ENCODE peak calls at places on chromosome 14, in five cellular contexts. S, O, P, L and T are unnamed samples.
A peak's percentile ranks its signal among the peaks of the same experiment; 100 is the strongest.

GRCh38 chr14:99945732-99946651 is 119.2 kb upstream of the EVL start:
- DNase-seq in S (no peak), O (no peak), P (no peak), L (no peak), T (peak; percentile 51)

GRCh38 chr14:50091240-50091914 is 25.0 kb downstream of the VCPKMT start:
- DNase-seq in S (no peak), O (no peak), P (no peak), L (no peak), T (no peak)

GRCh38 chr14:101235042-101235871 is 326.0 kb upstream of the DIO3 start:
- DNase-seq in S (peak; percentile 47), O (peak; percentile 65), P (peak; percentile 71), L (peak; percentile 89), T (no peak)

GRCh38 chr14:101355284-101355683 is 206.0 kb upstream of the DIO3 start:
- DNase-seq in S (no peak), O (no peak), P (no peak), L (no peak), T (no peak)

GRCh38 chr14:96920023-96920422 is 122.8 kb downstream of the VRK1 start:
- DNase-seq in S (no peak), O (no peak), P (no peak), L (no peak), T (no peak)

GRCh38 chr14:67583711-67584644 is 16.1 kb downstream of the PIGH start:
- DNase-seq in S (peak; percentile 58), O (peak; percentile 48), P (peak; percentile 57), L (no peak), T (no peak)

GRCh38 chr14:71636076-71636475 is 296.2 kb upstream of the RGS6 start:
- DNase-seq in S (no peak), O (no peak), P (no peak), L (no peak), T (no peak)

GRCh38 chr14:89869606-89870005 is 84.9 kb downstream of the EFCAB11 start:
- DNase-seq in S (no peak), O (no peak), P (no peak), L (peak; percentile 10), T (no peak)

GRCh38 chr14:90383731-90384542 is 12.9 kb upstream of the CALM1 start:
- DNase-seq in S (peak; percentile 13), O (peak; percentile 15), P (peak; percentile 25), L (peak; percentile 69), T (peak; percentile 35)

GRCh38 chr14:76933515-76933914 is 95.0 kb downstream of the IRF2BPL start:
- DNase-seq in S (no peak), O (no peak), P (no peak), L (no peak), T (no peak)

GRCh38 chr14:63290741-63291286 is 27.9 kb downstream of the GPHB5 start:
- DNase-seq in S (no peak), O (no peak), P (no peak), L (no peak), T (no peak)

GRCh38 chr14:24426912-24427536 is 2.4 kb downstream of the CBLN3 start:
- DNase-seq in S (peak; percentile 81), O (no peak), P (no peak), L (no peak), T (no peak)

GRCh38 chr14:71448431-71449315 is 483.6 kb upstream of the RGS6 start:
- DNase-seq in S (no peak), O (no peak), P (no peak), L (no peak), T (no peak)

GRCh38 chr14:53808042-53808441 is 148.6 kb downstream of the BMP4 start:
- DNase-seq in S (no peak), O (no peak), P (no peak), L (no peak), T (no peak)

GRCh38 chr14:86057018-86057667 is 527.2 kb downstream of the FLRT2 start:
- DNase-seq in S (peak; percentile 6), O (no peak), P (peak; percentile 7), L (no peak), T (no peak)

GRCh38 chr14:21703357-21704339 is 30.0 kb upstream of the OR4E1 start:
- DNase-seq in S (no peak), O (no peak), P (no peak), L (no peak), T (no peak)

GRCh38 chr14:100719976-100720520 is 6.6 kb upstream of the DLK1 start:
- DNase-seq in S (no peak), O (no peak), P (no peak), L (no peak), T (no peak)

GRCh38 chr14:86779416-86779815 is 1213.6 kb downstream of the GALC start:
- DNase-seq in S (no peak), O (no peak), P (no peak), L (no peak), T (no peak)

GRCh38 chr14:38868415-38869290 is 234.4 kb downstream of the SEC23A start:
- DNase-seq in S (peak; percentile 71), O (no peak), P (no peak), L (no peak), T (no peak)

GRCh38 chr14:50624447-50624846 is 43.7 kb downstream of the SAV1 start:
- DNase-seq in S (no peak), O (no peak), P (no peak), L (no peak), T (no peak)

GRCh38 chr14:86723254-86723624 is 1193.3 kb downstream of the FLRT2 start:
- DNase-seq in S (peak; percentile 60), O (no peak), P (no peak), L (no peak), T (no peak)

GRCh38 chr14:102943454-102943853 is 21.0 kb downstream of the AMN start:
- DNase-seq in S (no peak), O (no peak), P (no peak), L (no peak), T (no peak)

GRCh38 chr14:102940729-102941362 is 18.4 kb downstream of the AMN start:
- DNase-seq in S (no peak), O (no peak), P (no peak), L (no peak), T (no peak)

GRCh38 chr14:102939820-102940561 is 17.5 kb downstream of the AMN start:
- DNase-seq in S (no peak), O (no peak), P (no peak), L (no peak), T (no peak)

GRCh38 chr14:102942069-102942468 is 19.6 kb downstream of the AMN start:
- DNase-seq in S (no peak), O (no peak), P (no peak), L (no peak), T (no peak)

DNA sequence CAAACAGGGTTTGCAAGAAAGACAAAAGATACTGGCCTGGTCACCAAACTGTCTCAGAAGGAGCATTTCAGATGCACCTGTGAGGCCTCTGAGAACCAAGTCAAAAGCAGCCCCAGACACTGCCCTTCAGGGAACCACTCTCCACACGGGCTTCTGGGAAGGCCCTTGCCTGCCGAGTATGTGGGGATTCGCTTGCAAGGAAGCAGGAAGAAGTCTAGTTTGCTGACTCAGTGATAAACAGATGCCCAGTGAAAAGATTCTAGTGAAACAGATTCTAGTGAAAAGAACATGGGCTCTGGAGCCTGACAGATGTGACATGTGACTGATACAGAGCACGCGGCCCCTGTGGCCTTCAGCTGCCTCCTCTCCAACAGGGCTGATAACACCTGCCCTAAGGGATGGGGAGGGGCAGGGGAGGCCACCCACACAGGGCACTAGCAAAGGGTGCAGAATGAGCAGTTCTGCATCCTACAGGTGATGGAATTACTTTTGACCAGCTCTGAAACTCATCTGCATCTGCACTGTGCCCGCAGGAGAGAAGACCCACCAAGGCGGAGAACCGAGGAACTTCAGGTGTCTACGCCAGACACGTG is 19.1 kb downstream of the AMN start:
- DNase-seq in S (no peak), O (no peak), P (no peak), L (no peak), T (no peak)
- TF ChIP-seq TAF1 in S (no peak), O (no peak), P (no peak), L (no peak), T (no peak)

DNA sequence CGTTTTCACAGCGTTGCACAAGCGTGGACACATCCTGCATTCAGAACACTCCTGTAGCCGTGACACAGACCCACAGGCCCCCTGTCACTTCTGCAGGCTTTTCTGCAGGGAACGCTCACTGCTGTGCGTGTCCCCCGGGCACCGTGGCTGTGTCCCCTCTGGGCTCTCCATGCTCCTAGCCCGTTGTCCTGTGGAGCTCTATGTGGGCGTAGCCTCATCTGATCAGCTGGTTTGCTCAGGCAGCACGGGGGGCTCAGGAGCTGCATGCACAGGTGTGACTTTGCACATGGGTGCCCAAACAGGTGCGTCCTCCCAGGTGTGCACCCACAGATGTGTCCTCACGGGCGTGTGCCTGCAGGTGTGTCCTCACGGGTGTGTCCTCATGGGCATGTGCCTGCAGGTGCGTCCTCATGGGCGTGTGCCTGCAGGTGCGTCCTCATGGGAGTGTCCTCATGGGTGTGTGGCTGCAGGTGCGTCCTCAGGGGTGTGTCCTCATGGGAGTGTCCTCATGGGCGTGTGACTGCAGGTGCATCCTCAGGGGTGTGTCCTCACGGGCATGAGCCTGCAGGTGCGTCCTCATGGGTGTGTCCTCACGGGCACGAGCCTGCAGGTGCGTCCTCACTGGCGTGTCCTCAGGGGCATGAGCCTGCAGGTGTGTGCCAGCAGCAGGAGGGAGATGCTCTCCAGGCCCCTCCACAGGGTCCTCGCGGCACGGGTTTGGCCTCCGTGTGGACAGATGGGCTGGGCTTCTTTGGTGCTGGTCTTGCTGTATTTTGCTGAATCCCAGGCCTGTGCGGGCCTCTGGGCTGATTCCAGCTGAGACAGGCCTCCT is 17.5 kb downstream of the MTA1 start:
- DNase-seq in S (no peak), O (no peak), P (no peak), L (no peak), T (no peak)
- TF ChIP-seq POLR2A in S (no peak), O (no peak), P (no peak), L (no peak), T (no peak)

GRCh38 chr14:88628033-88628432 is 65.2 kb downstream of the ZC3H14 start:
- DNase-seq in S (no peak), O (no peak), P (no peak), L (no peak), T (no peak)

GRCh38 chr14:88632512-88632911 is 69.7 kb downstream of the ZC3H14 start:
- DNase-seq in S (peak; percentile 4), O (no peak), P (no peak), L (no peak), T (no peak)

GRCh38 chr14:88628452-88628851 is 65.6 kb downstream of the ZC3H14 start:
- DNase-seq in S (no peak), O (no peak), P (no peak), L (no peak), T (no peak)

GRCh38 chr14:88631091-88631490 is 68.3 kb downstream of the ZC3H14 start:
- DNase-seq in S (no peak), O (no peak), P (no peak), L (no peak), T (no peak)

GRCh38 chr14:88630565-88630964 is 67.7 kb downstream of the ZC3H14 start:
- DNase-seq in S (no peak), O (no peak), P (no peak), L (no peak), T (no peak)
- TF ChIP-seq TAF1 in S (no peak), O (no peak), P (no peak), L (no peak), T (no peak)

GRCh38 chr14:65168840-65169239 is 66.5 kb upstream of the MAX start:
- DNase-seq in S (no peak), O (no peak), P (no peak), L (no peak), T (no peak)

GRCh38 chr14:65164068-65164824 is 61.9 kb upstream of the MAX start:
- DNase-seq in S (peak; percentile 43), O (no peak), P (peak; percentile 35), L (no peak), T (no peak)

GRCh38 chr14:65164825-65165135 is 62.5 kb upstream of the MAX start:
- DNase-seq in S (peak; percentile 74), O (no peak), P (no peak), L (no peak), T (no peak)

GRCh38 chr14:65169351-65169750 is 67.0 kb upstream of the MAX start:
- DNase-seq in S (no peak), O (no peak), P (no peak), L (no peak), T (peak; percentile 52)

GRCh38 chr14:65167072-65167645 is 64.8 kb upstream of the MAX start:
- DNase-seq in S (no peak), O (no peak), P (no peak), L (no peak), T (no peak)
- TF ChIP-seq POLR2A in S (no peak), O (peak; percentile 72), P (no peak), L (no peak), T (peak; percentile 75)